ENCODE peak calls at places on chromosomes 11 and 22, in six cellular contexts. One of them, this sample, is unnamed.

GRCh38 chr22:39241632-39242388 is 3.0 kb downstream of the PDGFB start:
- DNase-seq in T-cell: peak; percentile 60
- DNase-seq in endothelial cell: no peak
- DNase-seq in iPS-NIHi11: no peak
- DNase-seq in fibroblast of the aortic adventitia: no peak
- DNase-seq in NAMALWA: no peak
- DNase-seq in this sample: no peak

GRCh38 chr22:44889233-44889878 is 120.4 kb downstream of the PHF21B start:
- DNase-seq in T-cell: no peak
- DNase-seq in endothelial cell: no peak
- DNase-seq in iPS-NIHi11: peak; percentile 62
- DNase-seq in fibroblast of the aortic adventitia: no peak
- DNase-seq in NAMALWA: no peak
- DNase-seq in this sample: peak; percentile 13

GRCh38 chr11:8231979-8232378 is 31.7 kb downstream of the LMO1 start:
- DNase-seq in T-cell: no peak
- DNase-seq in endothelial cell: no peak
- DNase-seq in iPS-NIHi11: no peak
- DNase-seq in fibroblast of the aortic adventitia: no peak
- DNase-seq in NAMALWA: no peak
- DNase-seq in this sample: no peak

GRCh38 chr11:3995949-3996554 is 98.5 kb upstream of the RRM1 start:
- DNase-seq in T-cell: no peak
- DNase-seq in endothelial cell: no peak
- DNase-seq in iPS-NIHi11: no peak
- DNase-seq in fibroblast of the aortic adventitia: peak; percentile 55
- DNase-seq in NAMALWA: no peak
- DNase-seq in this sample: peak; percentile 78

GRCh38 chr11:44446341-44446712 is 119.1 kb upstream of the CD82 start:
- DNase-seq in T-cell: no peak
- DNase-seq in endothelial cell: no peak
- DNase-seq in iPS-NIHi11: no peak
- DNase-seq in fibroblast of the aortic adventitia: no peak
- DNase-seq in NAMALWA: no peak
- DNase-seq in this sample: no peak

GRCh38 chr22:19275513-19275912 is 16.0 kb downstream of the CLTCL1 start:
- DNase-seq in T-cell: no peak
- DNase-seq in endothelial cell: no peak
- DNase-seq in iPS-NIHi11: no peak
- DNase-seq in fibroblast of the aortic adventitia: no peak
- DNase-seq in NAMALWA: no peak
- DNase-seq in this sample: no peak

GRCh38 chr22:50490531-50491308 is 4.1 kb downstream of the MIOX start:
- DNase-seq in T-cell: no peak
- DNase-seq in endothelial cell: peak; percentile 41
- DNase-seq in iPS-NIHi11: no peak
- DNase-seq in fibroblast of the aortic adventitia: no peak
- DNase-seq in NAMALWA: no peak
- DNase-seq in this sample: no peak

GRCh38 chr11:118988280-118988679 is 9.7 kb upstream of the CENATAC start:
- DNase-seq in T-cell: no peak
- DNase-seq in endothelial cell: no peak
- DNase-seq in iPS-NIHi11: no peak
- DNase-seq in fibroblast of the aortic adventitia: no peak
- DNase-seq in NAMALWA: no peak
- DNase-seq in this sample: no peak

GRCh38 chr22:31567702-31568101 is 71.4 kb downstream of the SFI1 start:
- DNase-seq in T-cell: no peak
- DNase-seq in endothelial cell: no peak
- DNase-seq in iPS-NIHi11: no peak
- DNase-seq in fibroblast of the aortic adventitia: no peak
- DNase-seq in NAMALWA: no peak
- DNase-seq in this sample: no peak

GRCh38 chr11:117876341-117877119 is at the start of gene FXYD6:
- DNase-seq in T-cell: no peak
- DNase-seq in endothelial cell: peak; percentile 41
- DNase-seq in iPS-NIHi11: peak; percentile 91
- DNase-seq in fibroblast of the aortic adventitia: no peak
- DNase-seq in NAMALWA: no peak
- DNase-seq in this sample: no peak

GRCh38 chr11:118856314-118856713 is 27.4 kb upstream of the CXCR5 start:
- DNase-seq in T-cell: no peak
- DNase-seq in endothelial cell: no peak
- DNase-seq in iPS-NIHi11: no peak
- DNase-seq in fibroblast of the aortic adventitia: no peak
- DNase-seq in NAMALWA: no peak
- DNase-seq in this sample: no peak

GRCh38 chr11:6544921-6545850 is 48.1 kb downstream of the DNHD1 start:
- DNase-seq in T-cell: no peak
- DNase-seq in endothelial cell: no peak
- DNase-seq in iPS-NIHi11: no peak
- DNase-seq in fibroblast of the aortic adventitia: no peak
- DNase-seq in NAMALWA: no peak
- DNase-seq in this sample: peak; percentile 23